ENCODE peak calls at places on chromosomes 11 and 22, in six cellular contexts. R is small intestine, A is astrocyte, C is colonic mucosa, T is PC-9, V is fibroblast of lung. N is an unnamed sample. For H3K36me3, the result is how much of the 10 kb centered on the place peaks cover.

GRCh38 chr11:93775289-93775688 is 8.8 kb upstream of the MED17 start:
- DNase-seq in R (no peak), A (no peak), C (no peak), T (no peak), V (no peak), N (peak)

GRCh38 chr11:102345923-102346322 is 1.1 kb upstream of the BIRC2 start:
- DNase-seq in R (no peak), A (peak), C (no peak), T (peak), V (peak), N (no peak)

GRCh38 chr11:74297484-74297883 is 14.0 kb downstream of the P4HA3 start:
- DNase-seq in R (no peak), A (no peak), C (no peak), T (no peak), V (no peak), N (no peak)

GRCh38 chr11:124930799-124931198 is 5.0 kb downstream of the HEPACAM start:
- DNase-seq in R (no peak), A (no peak), C (no peak), T (no peak), V (no peak), N (no peak)

GRCh38 chr22:25876871-25877270 is 134.9 kb downstream of the MYO18B start:
- DNase-seq in R (no peak), A (no peak), C (no peak), T (no peak), V (no peak), N (no peak)

GRCh38 chr11:45089845-45090499 is 56.5 kb upstream of the PRDM11 start:
- DNase-seq in R (no peak), A (peak), C (no peak), T (no peak), V (peak), N (peak)

GRCh38 chr11:100003985-100004384 is 683.1 kb upstream of the ARHGAP42 start:
- DNase-seq in R (no peak), A (no peak), C (no peak), T (peak), V (no peak), N (no peak)

GRCh38 chr11:73316422-73316821 is 8.3 kb downstream of the ARHGEF17 start:
- DNase-seq in R (no peak), A (no peak), C (no peak), T (no peak), V (no peak), N (no peak)

GRCh38 chr22:44516841-44517240 is 18.8 kb upstream of the RTL6 start:
- DNase-seq in R (no peak), A (no peak), C (no peak), T (no peak), V (no peak), N (no peak)

GRCh38 chr22:49590851-49591445 is 236.7 kb downstream of the BRD1 start:
- DNase-seq in R (no peak), A (no peak), C (no peak), T (no peak), V (no peak), N (no peak)

GRCh38 chr11:70176940-70177689 is 26.0 kb upstream of the FADD start:
- DNase-seq in R (peak), A (no peak), C (peak), T (no peak), V (no peak), N (peak)

GRCh38 chr11:76208829-76209670 is 2.7 kb upstream of the WNT11 start:
- DNase-seq in R (peak), A (no peak), C (peak), T (peak), V (peak), N (peak)

GRCh38 chr11:34468209-34468841 is 29.6 kb downstream of the CAT start:
- DNase-seq in R (peak), A (no peak), C (peak), T (peak), V (no peak), N (peak)

GRCh38 chr11:83956119-83956697 is 670.0 kb upstream of the CCDC90B start:
- DNase-seq in R (no peak), A (no peak), C (no peak), T (no peak), V (no peak), N (no peak)

GRCh38 chr11:112784323-112785073 is 176.7 kb upstream of the NCAM1 start:
- DNase-seq in R (no peak), A (peak), C (no peak), T (peak), V (peak), N (no peak)

GRCh38 chr11:122676638-122677037 is 21.1 kb downstream of the UBASH3B start:
- DNase-seq in R (no peak), A (no peak), C (no peak), T (peak), V (no peak), N (no peak)

GRCh38 chr22:33299245-33299956 is 241.2 kb upstream of the SYN3 start:
- DNase-seq in R (no peak), A (no peak), C (no peak), T (no peak), V (no peak), N (no peak)

GRCh38 chr11:119338318-119338890 is 2.3 kb downstream of the C1QTNF5 start:
- DNase-seq in R (peak), A (no peak), C (peak), T (peak), V (peak), N (peak)

GRCh38 chr11:65254724-65255123 is 7.0 kb upstream of the POLA2 start:
- DNase-seq in R (no peak), A (no peak), C (no peak), T (no peak), V (no peak), N (no peak)

GRCh38 chr11:44681698-44682097 is 45.1 kb upstream of the TSPAN18 start:
- DNase-seq in R (no peak), A (peak), C (no peak), T (peak), V (peak), N (no peak)

GRCh38 chr11:82225930-82226329 is 507.7 kb downstream of the FAM181B start:
- DNase-seq in R (no peak), A (no peak), C (no peak), T (no peak), V (no peak), N (no peak)

GRCh38 chr22:32628626-32629587 is 154.3 kb downstream of the FBXO7 start:
- DNase-seq in R (no peak), A (no peak), C (no peak), T (no peak), V (no peak), N (no peak)

GRCh38 chr11:72493426-72494108 is 59.2 kb upstream of the CLPB start:
- DNase-seq in R (no peak), A (peak), C (no peak), T (no peak), V (peak), N (peak)

GRCh38 chr11:94864646-94865045 is 96.5 kb downstream of the AMOTL1 start:
- DNase-seq in R (no peak), A (no peak), C (no peak), T (no peak), V (no peak), N (no peak)

GRCh38 chr11:94868468-94868867 is 100.3 kb downstream of the AMOTL1 start:
- DNase-seq in R (no peak), A (no peak), C (no peak), T (no peak), V (no peak), N (no peak)

GRCh38 chr11:94869186-94869585 is 101.0 kb downstream of the AMOTL1 start:
- DNase-seq in R (no peak), A (no peak), C (no peak), T (no peak), V (no peak), N (no peak)

GRCh38 chr11:94866231-94866827 is 98.2 kb downstream of the AMOTL1 start:
- DNase-seq in R (no peak), A (no peak), C (no peak), T (no peak), V (peak), N (no peak)

GRCh38 chr11:94866936-94867795 is 99.0 kb downstream of the AMOTL1 start:
- DNase-seq in R (no peak), A (no peak), C (no peak), T (no peak), V (no peak), N (no peak)
- H3K36me3 ChIP-seq in R (under half), A (half or more), C (under half), T (half or more), V (under half), N (under half)

GRCh38 chr22:35330258-35330861 is 30.7 kb downstream of the TOM1 start:
- DNase-seq in R (peak), A (peak), C (peak), T (peak), V (peak), N (peak)
- H3K27ac ChIP-seq in R (peak), A (peak), C (peak), T (no peak), V (peak), N (peak)

GRCh38 chr11:9265211-9266131 is at the start of gene DENND5A:
- DNase-seq in R (peak), A (peak), C (peak), T (peak), V (peak), N (peak)
- H3K36me3 ChIP-seq in R (under half), A (under half), C (under half), T (under half), V (under half), N (under half)

GRCh38 chr22:46893281-46894020 is 131.0 kb downstream of the TBC1D22A start:
- DNase-seq in R (no peak), A (no peak), C (no peak), T (no peak), V (no peak), N (no peak)

GRCh38 chr22:46895753-46896152 is 133.3 kb downstream of the TBC1D22A start:
- DNase-seq in R (no peak), A (no peak), C (no peak), T (no peak), V (no peak), N (no peak)

GRCh38 chr22:46894081-46894671 is 131.7 kb downstream of the TBC1D22A start:
- DNase-seq in R (no peak), A (no peak), C (no peak), T (no peak), V (no peak), N (no peak)

GRCh38 chr22:46896166-46896565 is 133.7 kb downstream of the TBC1D22A start:
- DNase-seq in R (no peak), A (no peak), C (no peak), T (no peak), V (no peak), N (no peak)

DNA sequence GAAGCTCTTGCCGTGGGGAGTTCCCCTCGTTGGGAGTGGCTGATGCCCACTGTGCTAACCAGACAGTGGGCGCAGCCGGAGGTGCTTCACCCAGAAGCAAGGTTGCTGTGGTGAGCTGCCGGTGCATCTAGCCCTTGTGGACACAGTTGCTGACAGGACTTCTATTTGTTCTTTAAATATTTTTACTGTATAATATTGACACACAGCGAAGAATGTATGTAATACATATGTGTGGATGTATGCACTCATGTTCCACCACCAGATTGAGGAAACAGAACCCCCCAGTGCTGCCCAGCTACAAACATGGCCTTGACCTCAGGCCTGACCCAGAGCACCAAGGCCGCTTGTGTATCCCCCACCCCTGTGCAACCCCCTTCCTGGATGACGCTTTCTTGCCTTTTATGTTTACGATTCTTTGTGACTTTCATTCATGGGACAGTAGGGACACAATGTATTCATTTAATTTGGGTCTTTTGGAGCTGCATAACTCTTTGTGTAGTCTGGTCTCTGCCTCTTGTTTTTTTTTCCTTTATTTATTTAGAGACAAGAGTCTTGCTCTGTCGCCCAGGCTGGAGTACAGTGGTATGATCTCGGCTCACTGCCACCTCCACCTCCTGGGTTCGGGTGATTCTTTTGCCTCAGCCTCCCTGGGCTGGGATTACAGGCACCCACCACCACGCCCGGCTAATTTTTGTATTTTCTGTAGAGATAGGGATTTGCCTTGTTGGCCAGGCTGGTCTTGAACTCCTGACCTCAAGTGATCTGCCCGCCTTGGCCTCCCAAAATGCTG is 132.6 kb downstream of the TBC1D22A start:
- DNase-seq in R (no peak), A (no peak), C (no peak), T (no peak), V (no peak), N (no peak)
- H3K27ac ChIP-seq in R (no peak), A (no peak), C (no peak), T (no peak), V (no peak), N (no peak)

DNA sequence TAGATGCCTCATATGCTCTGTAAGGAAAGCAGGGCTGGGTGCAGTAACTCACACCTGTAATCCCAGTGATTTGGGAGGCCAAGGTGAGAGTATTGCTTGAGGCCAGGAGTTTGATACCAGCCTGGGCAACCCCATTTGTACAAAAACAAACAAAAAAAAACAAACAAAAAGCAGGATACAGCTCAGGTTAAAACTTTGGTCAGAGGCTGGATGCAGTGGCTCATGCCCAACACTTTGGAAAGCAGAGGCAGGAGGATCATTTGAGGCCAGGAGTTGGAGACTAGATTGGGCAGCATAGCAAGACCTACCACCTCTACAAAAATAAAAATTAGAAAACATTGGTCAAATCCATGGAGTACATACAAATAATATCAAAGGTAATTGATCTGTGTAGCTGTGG is 7.9 kb downstream of the CUL5 start:
- DNase-seq in R (no peak), A (no peak), C (no peak), T (no peak), V (no peak), N (no peak)
- H3K36me3 ChIP-seq in R (under half), A (under half), C (under half), T (under half), V (under half), N (under half)

GRCh38 chr11:68125164-68125563 is 4.0 kb upstream of the CHKA start:
- DNase-seq in R (no peak), A (no peak), C (no peak), T (no peak), V (no peak), N (no peak)

GRCh38 chr11:68122936-68123539 is 1.9 kb upstream of the CHKA start:
- DNase-seq in R (peak), A (no peak), C (peak), T (peak), V (no peak), N (no peak)

GRCh38 chr11:68128682-68129327 is 7.6 kb upstream of the CHKA start:
- DNase-seq in R (peak), A (peak), C (no peak), T (peak), V (peak), N (no peak)

GRCh38 chr11:68130121-68130520 is 8.9 kb upstream of the CHKA start:
- DNase-seq in R (no peak), A (no peak), C (no peak), T (no peak), V (no peak), N (no peak)

DNA sequence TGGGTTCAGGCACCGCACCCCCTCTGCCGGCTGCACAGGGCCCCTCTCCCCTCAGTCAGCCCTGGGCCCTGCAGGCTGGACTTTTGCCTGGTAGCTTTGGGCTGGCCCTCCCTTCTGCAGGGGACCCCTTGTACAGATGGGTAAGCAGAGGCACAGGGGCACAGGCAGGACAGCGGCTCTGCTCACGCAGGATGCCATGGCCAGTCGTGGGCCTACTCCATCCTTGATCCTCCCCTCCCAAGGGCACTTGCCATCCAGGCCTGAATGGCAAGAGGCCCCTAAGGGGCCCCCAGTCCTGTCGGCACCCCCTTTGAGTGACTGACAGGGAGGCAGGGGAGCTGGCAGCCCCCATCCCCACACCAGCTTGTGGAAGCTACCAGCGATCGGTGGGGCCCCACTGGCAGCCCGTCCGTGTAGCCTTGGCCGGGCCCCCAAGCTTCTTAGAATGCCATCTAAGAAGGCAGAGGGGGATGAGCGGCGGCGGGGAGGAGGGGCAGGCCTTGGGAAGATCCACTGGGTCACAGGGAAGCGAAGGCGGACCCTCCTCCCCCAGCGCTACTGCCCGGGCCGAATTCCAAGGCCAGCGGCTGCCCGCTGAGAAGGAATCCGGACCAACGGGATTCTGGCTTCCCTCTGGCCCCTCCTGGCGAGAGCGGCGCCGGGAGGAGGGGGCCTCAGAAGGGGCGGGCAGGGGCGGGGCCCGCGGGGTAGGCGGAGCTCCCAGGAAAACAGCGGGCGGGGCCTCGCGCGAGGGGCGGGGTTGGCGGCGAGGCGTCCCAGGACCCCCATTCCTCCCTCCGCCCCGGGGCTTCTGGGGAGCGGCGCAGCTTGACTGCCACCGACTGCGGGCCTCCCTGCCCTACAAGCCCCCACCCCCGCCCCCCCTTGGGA is 6.8 kb upstream of the CHKA start:
- DNase-seq in R (peak), A (peak), C (no peak), T (peak), V (peak), N (no peak)
- H3K27ac ChIP-seq in R (peak), A (no peak), C (no peak), T (peak), V (no peak), N (no peak)

DNA sequence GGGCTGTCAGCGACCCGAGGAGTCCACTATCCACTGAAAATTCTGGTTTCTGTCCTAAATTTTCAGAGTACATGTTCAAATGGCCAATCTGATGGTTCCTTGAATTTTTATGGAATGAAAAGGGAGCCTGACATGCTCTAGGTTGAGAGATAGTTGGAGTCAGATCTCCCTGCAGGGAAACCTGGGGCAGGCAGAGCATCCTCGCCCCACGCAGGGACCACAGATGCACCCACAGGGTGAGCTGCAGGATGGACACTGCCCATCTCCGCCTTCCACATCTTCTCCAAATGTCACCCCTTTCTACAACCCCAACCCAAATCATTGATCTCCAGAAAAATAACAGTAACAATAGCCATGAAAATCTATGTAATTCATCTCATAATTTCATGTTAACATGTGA is 114.2 kb upstream of the IGLL5 start:
- DNase-seq in R (no peak), A (no peak), C (no peak), T (no peak), V (no peak), N (no peak)
- H3K36me3 ChIP-seq in R (under half), A (under half), C (under half), T (under half), V (under half), N (under half)

DNA sequence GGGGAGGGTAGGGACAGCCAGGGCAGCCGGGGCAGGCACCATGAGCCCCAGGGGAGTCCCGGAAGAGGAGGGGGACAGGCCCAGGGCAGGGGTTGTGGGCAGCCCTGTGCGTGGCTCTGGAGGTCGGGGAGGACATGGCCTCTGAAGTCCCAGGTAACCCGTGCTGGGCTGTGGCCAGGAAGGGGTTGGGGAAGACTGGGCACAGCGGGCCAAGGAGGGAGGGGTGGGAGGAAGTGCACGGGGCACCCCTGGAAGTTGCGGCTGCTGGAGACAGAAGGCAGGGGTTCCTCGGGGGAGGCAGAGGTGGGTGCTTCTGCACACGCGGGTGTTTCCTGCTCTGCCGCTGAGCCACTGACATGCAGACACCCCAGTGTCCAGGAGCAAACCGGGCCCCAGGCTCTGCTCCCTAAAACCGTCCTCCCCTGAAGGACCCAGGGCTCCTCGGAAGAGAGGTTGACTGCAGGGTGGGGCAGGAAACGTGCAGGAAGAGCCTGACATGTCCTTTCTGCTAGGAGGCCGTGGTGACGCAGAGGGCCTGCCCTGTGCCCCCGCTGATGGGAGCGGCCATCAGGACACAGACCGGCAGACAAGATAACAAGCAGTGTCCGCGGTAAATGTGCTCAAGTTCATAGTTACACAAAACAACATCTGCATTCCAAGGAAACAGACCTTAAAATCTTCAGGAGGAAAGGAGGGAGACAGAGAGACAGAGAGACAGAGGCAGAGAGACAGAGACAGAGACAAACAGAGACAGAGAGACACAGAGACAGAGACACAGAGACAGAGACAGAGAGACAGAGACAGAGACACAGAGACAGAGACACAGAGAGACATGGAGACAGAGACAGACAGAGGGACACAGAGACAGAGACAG is 5.7 kb downstream of the TNNI2 start:
- DNase-seq in R (peak), A (no peak), C (peak), T (no peak), V (no peak), N (no peak)
- H3K27ac ChIP-seq in R (peak), A (no peak), C (no peak), T (no peak), V (no peak), N (no peak)